ENCODE peak calls at places on chromosomes 1 and 21, in four cellular contexts. I is RWPE1, W is BJ, K is left lung. B is an unnamed sample.

GRCh38 chr1:10213186-10213585 is 2.8 kb downstream of the KIF1B start:
- DNase-seq in I (no peak), W (no peak), K (no peak), B (no peak)

GRCh38 chr1:8096105-8097011 is 70.2 kb upstream of the ERRFI1 start:
- DNase-seq in I (peak; percentile 66), W (peak; percentile 66), K (no peak), B (no peak)

GRCh38 chr1:248849637-248850036 is 9.2 kb downstream of the ZNF692 start:
- DNase-seq in I (no peak), W (no peak), K (no peak), B (no peak)

GRCh38 chr1:220808501-220809186 is 21.9 kb downstream of the MTARC1 start:
- DNase-seq in I (no peak), W (no peak), K (no peak), B (no peak)

GRCh38 chr1:24609949-24610517 is 33.1 kb upstream of the SRRM1 start:
- DNase-seq in I (no peak), W (no peak), K (no peak), B (no peak)

GRCh38 chr1:2980073-2980791 is 41.0 kb upstream of the ACTRT2 start:
- DNase-seq in I (no peak), W (no peak), K (no peak), B (peak; percentile 6)

GRCh38 chr1:192131914-192132313 is 26.3 kb upstream of the RGS18 start:
- DNase-seq in I (no peak), W (no peak), K (no peak), B (no peak)

GRCh38 chr1:6860401-6860800 is 75.1 kb downstream of the CAMTA1 start:
- DNase-seq in I (no peak), W (no peak), K (no peak), B (no peak)

GRCh38 chr1:24329797-24330543 is 10.8 kb downstream of the GRHL3 start:
- DNase-seq in I (no peak), W (no peak), K (no peak), B (no peak)

GRCh38 chr1:44146536-44147361 is 5.3 kb upstream of the KLF18 start:
- DNase-seq in I (no peak), W (no peak), K (no peak), B (no peak)

GRCh38 chr1:47627016-47627415 is 189.2 kb downstream of the FOXD2 start:
- DNase-seq in I (no peak), W (no peak), K (no peak), B (no peak)
- TF ChIP-seq CTCF in I (no peak), W (no peak), K (no peak), B (no peak)

GRCh38 chr1:109984190-109984455 is 442 bp upstream of the AHCYL1 start:
- DNase-seq in I (no peak), W (no peak), K (no peak), B (no peak)
- TF ChIP-seq CTCF in I (no peak), W (no peak), K (no peak), B (no peak)

DNA sequence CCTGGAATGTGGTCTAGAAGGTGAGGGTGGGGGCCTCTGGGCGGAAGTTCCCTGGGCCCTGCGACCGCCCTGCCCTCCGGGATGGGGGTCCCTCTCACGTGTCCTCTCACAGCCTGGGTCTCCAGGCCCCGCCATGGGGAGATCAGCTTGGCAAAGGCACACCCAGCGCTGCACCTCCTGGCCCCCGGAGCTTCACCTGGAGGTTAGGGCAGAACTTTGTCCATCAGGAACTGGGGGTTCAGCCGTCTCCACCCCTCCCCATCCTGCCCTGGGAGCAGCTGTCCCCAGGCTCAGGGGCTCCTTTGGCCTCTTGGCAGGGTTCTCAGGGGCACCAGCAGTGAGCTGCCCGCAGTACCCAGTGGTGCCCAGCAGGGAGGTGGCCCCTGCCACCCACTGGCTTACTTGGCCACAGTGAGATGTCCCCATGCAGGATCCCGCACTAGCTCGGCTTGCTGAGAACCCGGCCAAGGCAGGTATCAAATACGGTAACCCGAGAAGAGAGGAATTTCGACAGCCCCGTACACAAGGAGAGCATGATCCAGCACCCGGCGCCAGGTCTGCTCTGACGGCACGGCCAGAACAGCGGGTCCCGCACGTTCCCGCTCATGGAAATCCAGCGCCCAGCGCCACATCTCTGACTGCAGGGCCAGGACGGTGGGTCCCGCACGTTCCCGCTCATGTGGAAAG is 36.7 kb downstream of the RRP1 start:
- DNase-seq in I (no peak), W (no peak), K (no peak), B (no peak)
- TF ChIP-seq CTCF in I (peak; percentile 7), W (peak; percentile 39), K (no peak), B (no peak)

GRCh38 chr1:54984126-54984842 is 3.9 kb downstream of the TMEM61 start:
- DNase-seq in I (no peak), W (no peak), K (no peak), B (no peak)

GRCh38 chr1:54986025-54986424 is 5.6 kb downstream of the TMEM61 start:
- DNase-seq in I (no peak), W (no peak), K (no peak), B (no peak)

GRCh38 chr1:54986532-54986931 is 6.1 kb downstream of the TMEM61 start:
- DNase-seq in I (no peak), W (no peak), K (no peak), B (no peak)

GRCh38 chr1:54987830-54988705 is 7.6 kb downstream of the TMEM61 start:
- DNase-seq in I (no peak), W (no peak), K (no peak), B (no peak)

GRCh38 chr1:54985556-54985955 is 5.1 kb downstream of the TMEM61 start:
- DNase-seq in I (no peak), W (no peak), K (peak; percentile 6), B (no peak)
- TF ChIP-seq CTCF in I (no peak), W (no peak), K (no peak), B (no peak)

GRCh38 chr1:94528271-94528670 is 13.3 kb downstream of the F3 start:
- DNase-seq in I (no peak), W (no peak), K (no peak), B (no peak)
- TF ChIP-seq CTCF in I (no peak), W (no peak), K (no peak), B (no peak)

GRCh38 chr1:234460652-234461051 is 18.3 kb downstream of the TARBP1 start:
- DNase-seq in I (no peak), W (no peak), K (no peak), B (no peak)
- TF ChIP-seq CTCF in I (no peak), W (no peak), K (no peak), B (no peak)

GRCh38 chr1:29057700-29058099 is 66.0 kb downstream of the TMEM200B start:
- DNase-seq in I (no peak), W (no peak), K (no peak), B (no peak)
- TF ChIP-seq CTCF in I (no peak), W (no peak), K (no peak), B (no peak)

GRCh38 chr21:44312716-44313115 is 12.9 kb downstream of the PFKL start:
- DNase-seq in I (no peak), W (no peak), K (no peak), B (no peak)

GRCh38 chr21:44313451-44313850 is 13.6 kb downstream of the PFKL start:
- DNase-seq in I (no peak), W (no peak), K (no peak), B (no peak)

GRCh38 chr21:44311108-44311507 is 11.3 kb downstream of the PFKL start:
- DNase-seq in I (no peak), W (no peak), K (no peak), B (no peak)

GRCh38 chr21:44312089-44312488 is 12.2 kb downstream of the PFKL start:
- DNase-seq in I (no peak), W (no peak), K (no peak), B (no peak)

DNA sequence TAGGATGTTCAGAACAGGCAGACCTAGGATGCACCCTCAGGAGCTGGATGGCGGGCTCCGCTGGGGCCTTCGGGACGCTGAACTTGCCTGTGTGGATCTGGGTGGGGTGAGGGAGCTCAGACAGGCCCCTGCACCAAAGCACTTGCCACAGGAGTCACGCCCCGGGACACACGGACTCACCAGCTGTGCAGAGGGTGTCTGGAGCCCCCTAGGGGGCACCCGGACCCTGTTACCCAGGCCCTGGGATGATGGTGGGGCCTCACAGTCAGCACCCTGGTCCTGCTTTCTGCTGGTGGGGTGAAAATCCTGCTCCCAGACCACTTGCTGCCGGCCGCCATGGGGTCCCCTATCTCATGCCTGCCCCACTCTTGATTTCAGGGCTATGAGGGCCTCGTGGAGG is 10.8 kb downstream of the PFKL start:
- DNase-seq in I (no peak), W (no peak), K (no peak), B (no peak)
- TF ChIP-seq CTCF in I (no peak), W (no peak), K (no peak), B (no peak)

B was measured in activated B cell treated with CpG ODN at 0.5 μM for 24 hours.